ENCODE peak calls at places on chromosomes 4 and X, in seven cellular contexts. J is transverse colon, U is H1, F is breast epithelium, I is adrenal gland, V is GM12878, T is Karpas-422. X is an unnamed sample.

GRCh38 chr4:159555873-159556272 is 453.0 kb downstream of the RAPGEF2 start:
- DNase-seq in J (no peak), U (no peak), F (no peak), I (no peak), V (no peak), T (no peak), X (no peak)

GRCh38 chrX:57044226-57044625 is 48.9 kb upstream of the SPIN3 start:
- DNase-seq in J (no peak), U (no peak), F (no peak), I (no peak), V (no peak), T (no peak), X (no peak)

GRCh38 chr4:10496200-10496599 is 39.0 kb upstream of the ZNF518B start:
- DNase-seq in J (no peak), U (peak), F (no peak), I (no peak), V (no peak), T (no peak), X (no peak)

GRCh38 chr4:7876096-7876993 is 63.3 kb downstream of the AFAP1 start:
- DNase-seq in J (no peak), U (no peak), F (no peak), I (no peak), V (no peak), T (no peak), X (no peak)

GRCh38 chr4:173130671-173131070 is 37.9 kb upstream of the GALNT7 start:
- DNase-seq in J (no peak), U (no peak), F (no peak), I (no peak), V (no peak), T (no peak), X (no peak)

GRCh38 chr4:46931981-46932380 is 22.9 kb upstream of the COX7B2 start:
- DNase-seq in J (peak), U (no peak), F (no peak), I (no peak), V (peak), T (peak), X (no peak)

GRCh38 chr4:177442623-177443155 is 452 bp upstream of the AGA start:
- DNase-seq in J (no peak), U (no peak), F (no peak), I (no peak), V (peak), T (peak), X (no peak)

GRCh38 chrX:130467936-130468335 is 66.1 kb downstream of the RBMX2 start:
- DNase-seq in J (no peak), U (no peak), F (no peak), I (no peak), V (no peak), T (no peak), X (no peak)

GRCh38 chrX:39204945-39205344 is 403.7 kb downstream of the MID1IP1 start:
- DNase-seq in J (no peak), U (no peak), F (no peak), I (no peak), V (no peak), T (no peak), X (no peak)

GRCh38 chr4:1075266-1075665 is 38.1 kb downstream of the RNF212 start:
- DNase-seq in J (no peak), U (no peak), F (no peak), I (no peak), V (no peak), T (peak), X (no peak)

GRCh38 chr4:98470831-98471230 is 187.6 kb downstream of the TSPAN5 start:
- DNase-seq in J (no peak), U (no peak), F (no peak), I (no peak), V (no peak), T (no peak), X (no peak)

GRCh38 chrX:119401569-119401968 is 2.4 kb downstream of the SLC25A43 start:
- DNase-seq in J (no peak), U (no peak), F (no peak), I (no peak), V (no peak), T (no peak), X (no peak)

GRCh38 chr4:43352859-43353258 is 460.3 kb downstream of the GRXCR1 start:
- DNase-seq in J (no peak), U (no peak), F (no peak), I (no peak), V (no peak), T (no peak), X (no peak)

GRCh38 chr4:136392576-136392975 is 1139.7 kb downstream of the PCDH18 start:
- DNase-seq in J (no peak), U (no peak), F (no peak), I (no peak), V (no peak), T (no peak), X (no peak)

GRCh38 chr4:8603931-8604330 is 11.4 kb downstream of the CPZ start:
- DNase-seq in J (no peak), U (no peak), F (no peak), I (no peak), V (no peak), T (no peak), X (no peak)

GRCh38 chr4:6782147-6782845 is at the start of gene KIAA0232:
- DNase-seq in J (peak), U (peak), F (peak), I (peak), V (peak), T (peak), X (peak)

GRCh38 chrX:5775985-5776384 is 452.7 kb downstream of the NLGN4X start:
- DNase-seq in J (no peak), U (no peak), F (no peak), I (no peak), V (no peak), T (no peak), X (no peak)

GRCh38 chr4:68447201-68447600 is at the start of gene TMPRSS11E:
- DNase-seq in J (no peak), U (no peak), F (no peak), I (no peak), V (no peak), T (no peak), X (no peak)

GRCh38 chr4:158020175-158020574 is 152.7 kb downstream of the GASK1B start:
- DNase-seq in J (peak), U (peak), F (no peak), I (peak), V (no peak), T (no peak), X (peak)

GRCh38 chrX:47958943-47959342 is 44.8 kb downstream of the ZNF182 start:
- DNase-seq in J (no peak), U (no peak), F (no peak), I (no peak), V (no peak), T (peak), X (no peak)

GRCh38 chr4:82864336-82865001 is 26.5 kb downstream of the SEC31A start:
- DNase-seq in J (no peak), U (no peak), F (no peak), I (no peak), V (no peak), T (no peak), X (no peak)

GRCh38 chrX:128698528-128698927 is 646.3 kb upstream of the ACTRT1 start:
- DNase-seq in J (no peak), U (no peak), F (no peak), I (peak), V (no peak), T (no peak), X (no peak)

GRCh38 chr4:102263024-102263787 is 82.1 kb downstream of the SLC39A8 start:
- DNase-seq in J (no peak), U (no peak), F (no peak), I (no peak), V (no peak), T (peak), X (peak)

GRCh38 chrX:149871940-149872339 is 9.0 kb upstream of the MAGEA8 start:
- DNase-seq in J (peak), U (no peak), F (peak), I (no peak), V (peak), T (peak), X (peak)

GRCh38 chr4:47852121-47852520 is 14.3 kb upstream of the CORIN start:
- DNase-seq in J (no peak), U (no peak), F (no peak), I (no peak), V (no peak), T (peak), X (no peak)

GRCh38 chrX:6778547-6779231 is 243.8 kb upstream of the VCX3A start:
- DNase-seq in J (no peak), U (no peak), F (no peak), I (no peak), V (no peak), T (peak), X (no peak)

GRCh38 chrX:6782831-6783230 is 247.9 kb upstream of the VCX3A start:
- DNase-seq in J (no peak), U (no peak), F (no peak), I (no peak), V (no peak), T (no peak), X (no peak)

GRCh38 chrX:6777211-6778002 is 242.5 kb upstream of the VCX3A start:
- DNase-seq in J (no peak), U (no peak), F (no peak), I (no peak), V (no peak), T (peak), X (no peak)
- H3K27ac ChIP-seq in J (no peak), U (no peak), F (no peak), I (no peak), V (no peak), T (peak), X (no peak)

GRCh38 chr4:170022211-170022610 is 4.0 kb downstream of the MFAP3L start:
- DNase-seq in J (no peak), U (no peak), F (no peak), I (no peak), V (no peak), T (no peak), X (no peak)

GRCh38 chr4:170012629-170012958 is 13.6 kb downstream of the MFAP3L start:
- DNase-seq in J (no peak), U (no peak), F (no peak), I (no peak), V (no peak), T (no peak), X (no peak)

GRCh38 chr4:170014359-170015008 is 11.7 kb downstream of the MFAP3L start:
- DNase-seq in J (no peak), U (no peak), F (no peak), I (no peak), V (no peak), T (no peak), X (no peak)

GRCh38 chr4:170015285-170015684 is 10.9 kb downstream of the MFAP3L start:
- DNase-seq in J (no peak), U (no peak), F (no peak), I (no peak), V (no peak), T (no peak), X (no peak)

GRCh38 chr4:170017252-170017651 is 8.9 kb downstream of the MFAP3L start:
- DNase-seq in J (no peak), U (no peak), F (no peak), I (no peak), V (no peak), T (no peak), X (no peak)
- H3K27ac ChIP-seq in J (no peak), U (no peak), F (no peak), I (no peak), V (no peak), T (no peak), X (no peak)

DNA sequence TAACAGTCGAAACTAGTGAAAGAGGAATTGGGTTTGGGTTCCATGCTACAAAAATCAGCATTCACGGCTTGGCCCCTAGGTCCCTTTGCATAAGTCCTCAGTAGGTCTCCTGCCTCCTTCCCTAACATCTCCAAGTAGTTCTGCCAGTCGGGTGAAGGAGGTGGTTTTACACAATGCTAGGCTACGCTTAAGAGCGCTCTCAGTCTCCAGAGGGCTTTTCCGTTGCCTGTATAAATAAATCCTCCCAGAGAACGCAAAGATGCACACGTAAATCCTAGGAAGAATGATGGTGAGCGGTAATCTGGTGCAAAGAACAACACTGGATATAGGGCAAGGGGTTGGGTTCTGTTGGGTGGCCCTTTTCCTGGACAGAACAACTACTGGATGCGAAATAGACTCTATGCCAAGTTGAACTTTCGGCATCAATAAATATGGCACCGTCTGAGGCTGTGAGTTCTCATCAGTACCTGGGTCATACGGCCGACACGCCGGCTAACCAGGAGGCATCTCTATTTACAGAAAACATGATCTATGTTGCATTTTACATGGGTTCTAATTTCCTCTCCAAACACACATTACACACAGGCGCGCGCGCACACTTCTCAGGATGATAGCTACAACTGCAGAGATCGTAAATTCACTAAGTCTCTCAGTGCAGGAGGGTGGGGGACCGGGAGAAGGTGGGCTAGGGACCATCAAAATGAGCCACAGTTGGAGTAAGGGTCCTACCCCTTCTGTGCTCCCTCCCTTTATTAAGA is 1.3 kb downstream of the CAMK2D start:
- DNase-seq in J (peak), U (no peak), F (no peak), I (peak), V (no peak), T (peak), X (peak)
- H3K27ac ChIP-seq in J (peak), U (no peak), F (peak), I (peak), V (peak), T (peak), X (peak)

GRCh38 chr4:138222041-138222440 is 20.1 kb downstream of the SLC7A11 start:
- DNase-seq in J (no peak), U (no peak), F (no peak), I (no peak), V (no peak), T (no peak), X (no peak)

GRCh38 chr4:138226351-138226750 is 15.8 kb downstream of the SLC7A11 start:
- DNase-seq in J (no peak), U (no peak), F (no peak), I (no peak), V (no peak), T (no peak), X (no peak)

GRCh38 chr4:138224614-138225013 is 17.5 kb downstream of the SLC7A11 start:
- DNase-seq in J (no peak), U (no peak), F (no peak), I (no peak), V (no peak), T (no peak), X (no peak)

GRCh38 chr4:138223191-138223910 is 18.8 kb downstream of the SLC7A11 start:
- DNase-seq in J (no peak), U (no peak), F (no peak), I (no peak), V (no peak), T (peak), X (no peak)

GRCh38 chr4:138225477-138225876 is 16.7 kb downstream of the SLC7A11 start:
- DNase-seq in J (no peak), U (no peak), F (no peak), I (no peak), V (no peak), T (no peak), X (no peak)
- H3K27ac ChIP-seq in J (no peak), U (no peak), F (no peak), I (no peak), V (no peak), T (peak), X (no peak)

DNA sequence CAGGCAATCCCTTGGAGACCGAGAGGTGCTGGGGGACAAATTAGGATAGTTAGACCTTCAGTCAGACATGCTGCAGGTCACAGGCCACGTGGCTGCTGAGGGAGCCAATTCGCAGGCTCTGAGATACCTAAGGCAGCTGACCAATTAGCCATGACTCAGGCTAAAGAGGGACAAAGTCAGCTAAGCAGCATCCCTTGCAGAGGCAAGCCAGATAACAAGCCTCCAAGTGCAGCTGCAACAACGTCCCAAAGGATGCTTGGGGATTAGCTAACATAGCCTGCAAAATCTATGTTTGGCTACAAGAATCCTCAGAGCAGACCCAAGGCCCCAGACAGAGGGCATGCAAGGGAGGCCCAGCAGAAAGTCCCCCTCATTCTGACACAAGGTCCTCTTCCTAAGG is 93.5 kb downstream of the SEL1L3 start:
- DNase-seq in J (no peak), U (no peak), F (no peak), I (no peak), V (no peak), T (peak), X (no peak)
- H3K27ac ChIP-seq in J (no peak), U (no peak), F (no peak), I (no peak), V (no peak), T (peak), X (no peak)

DNA sequence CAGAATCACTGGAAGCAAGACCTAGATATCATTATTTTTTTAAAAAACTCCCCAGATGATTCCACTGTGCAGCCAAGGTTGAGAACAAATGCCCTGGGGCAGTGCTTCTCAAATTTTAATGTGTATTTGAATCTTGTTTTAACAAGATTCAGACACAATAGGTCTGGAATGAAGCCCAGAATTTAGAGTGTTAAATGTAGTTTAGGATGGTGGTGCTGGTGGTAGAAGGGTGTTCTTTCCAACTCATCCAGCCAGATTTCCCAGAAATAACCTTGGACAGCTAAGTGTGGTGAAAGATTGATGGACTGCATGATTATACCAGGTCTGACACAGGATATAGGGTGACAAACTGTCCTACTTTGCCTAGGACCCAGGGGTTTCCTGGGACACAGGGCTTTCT is 120.1 kb upstream of the MED14 start:
- DNase-seq in J (no peak), U (no peak), F (no peak), I (no peak), V (no peak), T (no peak), X (peak)
- H3K27ac ChIP-seq in J (no peak), U (no peak), F (no peak), I (no peak), V (no peak), T (no peak), X (no peak)

GRCh38 chr4:95505801-95506200 is 43.0 kb downstream of the UNC5C start:
- DNase-seq in J (no peak), U (no peak), F (no peak), I (no peak), V (no peak), T (no peak), X (no peak)
- H3K27ac ChIP-seq in J (no peak), U (no peak), F (peak), I (no peak), V (no peak), T (no peak), X (no peak)